ENCODE peak calls at places on chromosomes 5 and 9, in six cellular contexts. R is T-helper 9 cell, J is HS-27A, Z is iris pigment epithelial cell, F is upper lobe of right lung, E is AG20443. K is an unnamed sample.

GRCh38 chr5:148620696-148621095 is 33.6 kb downstream of the HTR4 start:
- DNase-seq in Z (no peak), J (no peak), R (no peak), F (no peak), E (no peak), K (peak)

GRCh38 chr5:68522863-68523262 is 307.3 kb downstream of the PIK3R1 start:
- DNase-seq in J (no peak), F (no peak), Z (peak), R (no peak), E (no peak), K (no peak)

GRCh38 chr5:54774281-54775171 is 210.9 kb downstream of the ESM1 start:
- DNase-seq in E (peak), J (no peak), R (no peak), F (peak), Z (no peak), K (no peak)

GRCh38 chr9:137982132-137982666 is 104.6 kb downstream of the CACNA1B start:
- DNase-seq in F (no peak), R (no peak), Z (peak), E (no peak), J (no peak), K (no peak)

GRCh38 chr9:109467936-109468335 is 30.2 kb downstream of the PTPN3 start:
- DNase-seq in Z (peak), J (no peak), F (no peak), E (no peak), R (no peak), K (no peak)

GRCh38 chr9:69583641-69584234 is 88.4 kb downstream of the APBA1 start:
- DNase-seq in F (no peak), Z (no peak), E (no peak), J (no peak), R (no peak), K (no peak)

GRCh38 chr9:13431137-13431536 is 151.6 kb upstream of the MPDZ start:
- DNase-seq in E (no peak), Z (no peak), F (no peak), R (no peak), J (no peak), K (no peak)

GRCh38 chr5:149227168-149227826 is 44.4 kb upstream of the AFAP1L1 start:
- DNase-seq in R (no peak), Z (peak), E (peak), F (no peak), J (no peak), K (no peak)

GRCh38 chr5:180898621-180899246 is at the start of gene BTNL8:
- DNase-seq in Z (no peak), F (no peak), R (no peak), E (no peak), J (no peak), K (no peak)

GRCh38 chr5:7396169-7397004 is 449 bp downstream of the ADCY2 start:
- DNase-seq in R (no peak), E (peak), J (no peak), F (no peak), Z (peak), K (no peak)

K was measured in effector memory CD8-positive, alpha-beta T cell.